ENCODE peak calls at places on chromosomes 1 and 21, in four cellular contexts. F is transverse colon, V is prostate gland, U is spleen. N is an unnamed sample. For H3K27me3, the result is how much of the 10 kb centered on the place peaks cover.

GRCh38 chr1:65658122-65658521 is 134.6 kb upstream of the PDE4B start:
- DNase-seq in F (no peak), V (no peak), U (no peak), N (no peak)

GRCh38 chr1:15102646-15103045 is 50.9 kb upstream of the TMEM51 start:
- DNase-seq in F (no peak), V (no peak), U (peak), N (no peak)

GRCh38 chr1:50605186-50605875 is 182.1 kb upstream of the DMRTA2 start:
- DNase-seq in F (peak), V (peak), U (no peak), N (peak)

GRCh38 chr1:111225717-111226400 is 1.7 kb upstream of the CHI3L2 start:
- DNase-seq in F (no peak), V (no peak), U (no peak), N (no peak)

GRCh38 chr21:14591882-14592281 is 45.8 kb upstream of the SAMSN1 start:
- DNase-seq in F (no peak), V (no peak), U (no peak), N (peak)

GRCh38 chr1:200351826-200352549 is 57.8 kb downstream of the ZNF281 start:
- DNase-seq in F (no peak), V (no peak), U (no peak), N (peak)

GRCh38 chr21:44051462-44051941 is 39.4 kb downstream of the TRAPPC10 start:
- DNase-seq in F (no peak), V (no peak), U (peak), N (no peak)

GRCh38 chr1:110673805-110674336 is 869 bp downstream of the KCNA3 start:
- DNase-seq in F (no peak), V (no peak), U (no peak), N (no peak)

GRCh38 chr1:114235956-114236355 is 82.3 kb upstream of the SYT6 start:
- DNase-seq in F (peak), V (peak), U (no peak), N (no peak)

GRCh38 chr1:33424205-33424604 is 6.7 kb downstream of the PHC2 start:
- DNase-seq in F (no peak), V (no peak), U (no peak), N (no peak)

GRCh38 chr1:215083408-215083961 is 948 bp downstream of the KCNK2 start:
- DNase-seq in F (no peak), V (no peak), U (peak), N (no peak)
- H3K27me3 ChIP-seq in F (half or more), V (under half), U (half or more), N (under half)

GRCh38 chr1:119651133-119651532 is 3.1 kb upstream of the ZNF697 start:
- DNase-seq in F (no peak), V (no peak), U (no peak), N (no peak)

GRCh38 chr1:119647228-119647733 is 785 bp downstream of the ZNF697 start:
- DNase-seq in F (no peak), V (no peak), U (no peak), N (no peak)

GRCh38 chr1:119647734-119648619 is at the start of gene ZNF697:
- DNase-seq in F (peak), V (peak), U (peak), N (peak)

GRCh38 chr1:119648620-119649004 is 546 bp upstream of the ZNF697 start:
- DNase-seq in F (no peak), V (no peak), U (no peak), N (no peak)

GRCh38 chr1:119646521-119647227 is 1.4 kb downstream of the ZNF697 start:
- DNase-seq in F (no peak), V (no peak), U (no peak), N (no peak)
- TF ChIP-seq CTCF in F (no peak), V (no peak), U (no peak), N (no peak)

DNA sequence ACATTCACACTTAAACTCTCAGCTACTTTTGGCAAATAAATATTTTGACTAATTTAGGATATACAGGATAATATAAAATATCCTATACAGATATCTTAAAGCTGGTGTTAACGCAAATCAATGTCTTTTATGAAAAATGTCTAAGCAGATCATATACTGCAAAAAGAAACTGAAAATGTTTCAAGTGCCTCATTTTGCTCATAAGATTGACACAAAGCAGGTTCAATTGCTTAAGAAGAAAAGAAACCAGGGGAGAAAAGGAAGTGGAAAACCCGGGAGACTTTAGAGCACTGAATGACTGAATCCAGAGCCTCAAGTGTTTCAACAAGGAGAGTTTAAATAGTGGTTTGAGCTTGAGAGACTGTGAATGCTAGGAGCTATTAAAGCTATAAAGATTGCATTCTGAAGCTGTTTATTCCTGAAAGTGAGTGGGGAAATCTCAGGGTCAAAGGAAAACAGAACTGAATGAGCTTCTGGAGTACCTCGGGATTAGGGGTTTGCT is 1943.0 kb downstream of the MRPL39 start:
- DNase-seq in F (no peak), V (no peak), U (no peak), N (no peak)
- TF ChIP-seq POLR2AphosphoS5 in F (no peak), V (no peak), U (no peak), N (no peak)

GRCh38 chr21:34630536-34631143 is 15.7 kb upstream of the RCAN1 start:
- DNase-seq in F (no peak), V (peak), U (no peak), N (no peak)

GRCh38 chr21:34636961-34637360 is 22.0 kb upstream of the RCAN1 start:
- DNase-seq in F (no peak), V (no peak), U (no peak), N (no peak)

GRCh38 chr21:34635307-34635706 is 20.4 kb upstream of the RCAN1 start:
- DNase-seq in F (no peak), V (no peak), U (no peak), N (no peak)

GRCh38 chr21:34632498-34632897 is 17.6 kb upstream of the RCAN1 start:
- DNase-seq in F (no peak), V (no peak), U (no peak), N (no peak)
- H3K27me3 ChIP-seq in F (under half), V (under half), U (under half), N (under half)

GRCh38 chr1:161219078-161219892 is 4.1 kb downstream of the APOA2 start:
- DNase-seq in F (no peak), V (no peak), U (no peak), N (no peak)

GRCh38 chr1:161222175-161223019 is 1.0 kb downstream of the APOA2 start:
- DNase-seq in F (no peak), V (no peak), U (peak), N (no peak)

GRCh38 chr1:161217831-161218230 is 2.7 kb downstream of the FCER1G start:
- DNase-seq in F (no peak), V (no peak), U (peak), N (no peak)

GRCh38 chr1:161218301-161219077 is 3.4 kb downstream of the FCER1G start:
- DNase-seq in F (no peak), V (no peak), U (peak), N (no peak)

GRCh38 chr1:161220002-161220401 is 3.4 kb downstream of the APOA2 start:
- DNase-seq in F (no peak), V (no peak), U (no peak), N (no peak)
- TF ChIP-seq CTCF in F (no peak), V (no peak), U (no peak), N (no peak)

DNA sequence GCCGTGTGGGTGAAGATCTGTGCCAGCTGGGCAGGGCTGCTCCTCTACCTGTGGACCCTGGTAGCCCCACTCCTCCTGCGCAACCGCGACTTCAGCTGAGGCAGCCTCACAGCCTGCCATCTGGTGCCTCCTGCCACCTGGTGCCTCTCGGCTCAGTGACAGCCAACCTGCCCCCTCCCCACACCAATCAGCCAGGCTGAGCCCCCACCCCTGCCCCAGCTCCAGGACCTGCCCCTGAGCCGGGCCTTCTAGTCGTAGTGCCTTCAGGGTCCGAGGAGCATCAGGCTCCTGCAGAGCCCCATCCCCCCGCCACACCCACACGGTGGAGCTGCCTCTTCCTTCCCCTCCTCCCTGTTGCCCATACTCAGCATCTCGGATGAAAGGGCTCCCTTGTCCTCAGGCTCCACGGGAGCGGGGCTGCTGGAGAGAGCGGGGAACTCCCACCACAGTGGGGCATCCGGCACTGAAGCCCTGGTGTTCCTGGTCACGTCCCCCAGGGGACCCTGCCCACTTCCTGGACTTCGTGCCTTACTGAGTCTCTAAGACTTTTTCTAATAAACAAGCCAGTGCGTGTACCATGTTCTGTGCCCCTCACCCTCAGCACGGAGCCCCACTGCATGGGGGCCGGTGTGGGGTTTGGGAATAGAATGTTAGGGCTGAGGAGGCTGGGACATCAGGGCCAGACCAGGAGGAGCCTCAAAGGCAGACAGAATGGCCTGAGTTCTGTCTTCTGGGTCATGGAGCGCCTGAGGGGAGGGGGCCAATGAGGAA is 21.3 kb downstream of the SERINC2 start:
- DNase-seq in F (no peak), V (no peak), U (peak), N (no peak)
- TF ChIP-seq POLR2AphosphoS5 in F (no peak), V (no peak), U (no peak), N (no peak)

DNA sequence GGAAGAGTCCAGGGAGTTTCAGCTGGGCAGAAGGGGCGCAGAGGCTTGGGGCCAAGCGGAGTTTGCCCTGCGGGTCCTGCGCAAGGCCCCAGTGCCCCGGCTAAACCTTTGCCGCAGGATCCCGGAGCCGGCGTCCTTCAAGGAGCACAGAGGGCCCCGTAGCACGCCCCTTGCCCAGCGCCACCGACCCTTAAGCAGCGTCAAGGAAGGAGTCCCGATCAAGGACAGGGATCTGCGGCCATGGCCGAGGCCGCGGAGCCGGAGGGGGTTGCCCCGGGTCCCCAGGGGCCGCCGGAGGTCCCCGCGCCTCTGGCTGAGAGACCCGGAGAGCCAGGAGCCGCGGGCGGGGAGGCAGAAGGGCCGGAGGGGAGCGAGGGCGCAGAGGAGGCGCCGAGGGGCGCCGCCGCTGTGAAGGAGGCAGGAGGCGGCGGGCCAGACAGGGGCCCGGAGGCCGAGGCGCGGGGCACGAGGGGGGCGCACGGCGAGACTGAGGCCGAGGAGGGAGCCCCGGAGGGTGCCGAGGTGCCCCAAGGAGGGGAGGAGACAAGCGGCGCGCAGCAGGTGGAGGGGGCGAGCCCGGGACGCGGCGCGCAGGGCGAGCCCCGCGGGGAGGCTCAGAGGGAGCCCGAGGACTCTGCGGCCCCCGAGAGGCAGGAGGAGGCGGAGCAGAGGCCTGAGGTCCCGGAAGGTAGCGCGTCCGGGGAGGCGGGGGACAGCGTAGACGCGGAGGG is 520 bp downstream of the CLIC6 start:
- DNase-seq in F (peak), V (no peak), U (no peak), N (no peak)
- H3K27me3 ChIP-seq in F (half or more), V (under half), U (half or more), N (half or more)

DNA sequence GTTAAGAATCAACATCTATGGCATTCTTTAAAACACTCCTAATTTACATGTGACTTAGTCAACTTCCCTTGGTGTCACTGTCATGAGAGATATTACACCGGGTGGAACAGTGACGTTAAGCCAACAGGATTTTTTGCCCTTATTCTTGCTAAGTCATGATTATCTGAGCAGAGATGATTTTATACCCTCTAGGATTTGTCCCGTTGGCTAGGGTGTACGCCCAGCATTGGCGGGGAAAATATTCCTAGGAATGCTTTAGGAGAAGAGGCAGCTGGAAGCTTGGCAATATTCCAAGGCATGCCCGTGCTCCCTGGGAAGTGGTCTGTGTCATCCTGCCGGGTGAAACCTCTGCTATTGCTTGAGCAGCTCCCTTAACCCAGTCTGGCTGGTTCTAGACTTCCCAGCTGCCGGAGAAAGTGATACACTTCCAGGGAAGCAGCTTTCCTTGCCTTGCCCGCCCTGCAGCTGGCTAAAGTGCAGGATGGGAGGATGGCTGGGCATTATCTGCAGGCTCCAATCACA is 16.2 kb downstream of the CHRNB2 start:
- DNase-seq in F (no peak), V (no peak), U (no peak), N (no peak)
- TF ChIP-seq CTCF in F (no peak), V (no peak), U (no peak), N (no peak)